ENCODE peak calls at places on chromosomes 2 and 18, in eight cellular contexts. I is glutamatergic neuron, M is OCI-LY7, U is testis, W is heart left ventricle, A is spleen, F is RWPE1, X is neural crest cell. R is an unnamed sample.

GRCh38 chr2:16791496-16791895 is 125.9 kb upstream of the CYRIA start:
- DNase-seq in I (no peak), F (no peak), A (no peak), X (no peak), U (no peak), M (no peak), W (no peak), R (no peak)

GRCh38 chr2:12303181-12304030 is 413.3 kb upstream of the TRIB2 start:
- DNase-seq in X (no peak), I (no peak), M (no peak), F (peak), U (no peak), W (no peak), A (no peak), R (no peak)

GRCh38 chr2:196502413-196502812 is 137.1 kb upstream of the CCDC150 start:
- DNase-seq in A (no peak), F (no peak), I (no peak), U (no peak), W (no peak), M (no peak), X (no peak), R (no peak)

GRCh38 chr2:83953661-83954060 is 505.4 kb downstream of the SUCLG1 start:
- DNase-seq in W (no peak), X (no peak), U (no peak), I (no peak), A (no peak), F (no peak), M (no peak), R (no peak)

GRCh38 chr2:85511008-85511895 is 27.7 kb upstream of the MAT2A start:
- DNase-seq in M (no peak), A (no peak), W (no peak), F (no peak), U (no peak), X (no peak), I (no peak), R (no peak)

GRCh38 chr2:154846842-154847241 is 148.3 kb downstream of the KCNJ3 start:
- DNase-seq in F (no peak), U (no peak), I (no peak), A (no peak), M (no peak), X (no peak), W (no peak), R (no peak)

GRCh38 chr2:128313076-128313836 is 5.4 kb downstream of the HS6ST1 start:
- DNase-seq in M (no peak), X (no peak), F (no peak), I (no peak), W (peak), U (peak), A (no peak), R (peak)

GRCh38 chr18:11859282-11859797 is 8.1 kb downstream of the CHMP1B start:
- DNase-seq in M (no peak), A (peak), W (no peak), I (no peak), X (no peak), F (no peak), U (no peak), R (no peak)

GRCh38 chr2:10057231-10058107 is 14.1 kb downstream of the KLF11 start:
- DNase-seq in X (peak), A (peak), I (peak), F (peak), W (peak), M (no peak), U (peak), R (peak)

GRCh38 chr2:205814039-205814364 is 131.7 kb downstream of the NRP2 start:
- DNase-seq in A (no peak), U (no peak), F (peak), I (no peak), M (no peak), W (no peak), X (no peak), R (no peak)

GRCh38 chr2:33441235-33441810 is 35.1 kb upstream of the RASGRP3 start:
- DNase-seq in U (peak), A (no peak), M (peak), I (peak), W (no peak), F (peak), X (peak), R (peak)

GRCh38 chr2:240302933-240303332 is 132.5 kb upstream of the GPC1 start:
- DNase-seq in A (peak), I (no peak), M (no peak), F (no peak), W (no peak), X (no peak), U (no peak), R (no peak)

GRCh38 chr2:95234286-95234785 is 27.0 kb downstream of the ZNF892 start:
- DNase-seq in U (no peak), I (no peak), F (no peak), A (no peak), M (no peak), X (no peak), W (no peak), R (no peak)

GRCh38 chr2:24304621-24305020 is 55.7 kb downstream of the ITSN2 start:
- DNase-seq in F (no peak), M (no peak), I (no peak), X (no peak), A (no peak), U (no peak), W (no peak), R (no peak)

GRCh38 chr2:188369365-188369764 is 77.7 kb downstream of the GULP1 start:
- DNase-seq in X (peak), U (peak), F (peak), A (no peak), M (peak), I (no peak), W (no peak), R (peak)

GRCh38 chr18:55524353-55525123 is 63.5 kb downstream of the TCF4 start:
- DNase-seq in W (no peak), A (no peak), F (no peak), U (no peak), I (no peak), X (no peak), M (no peak), R (no peak)

GRCh38 chr2:10787176-10787968 is 25.2 kb downstream of the PDIA6 start:
- DNase-seq in U (no peak), F (no peak), W (peak), A (peak), M (peak), I (peak), X (no peak), R (peak)

GRCh38 chr18:49723648-49724180 is 89.6 kb downstream of the ACAA2 start:
- DNase-seq in X (no peak), M (no peak), I (no peak), U (peak), F (no peak), W (no peak), A (no peak), R (peak)

GRCh38 chr18:31679806-31680793 is 4.3 kb downstream of the B4GALT6 start:
- DNase-seq in M (no peak), U (no peak), X (no peak), A (no peak), W (no peak), F (no peak), I (no peak), R (no peak)

GRCh38 chr18:45379903-45380302 is 235.4 kb upstream of the SLC14A2 start:
- DNase-seq in X (no peak), W (no peak), F (no peak), U (no peak), M (no peak), A (no peak), I (no peak), R (no peak)

GRCh38 chr2:105179469-105180372 is 61.8 kb upstream of the GPR45 start:
- DNase-seq in M (no peak), A (no peak), X (no peak), I (no peak), W (no peak), F (peak), U (peak), R (peak)

GRCh38 chr2:68423966-68424650 is 43.0 kb downstream of the FBXO48 start:
- DNase-seq in X (no peak), I (no peak), F (no peak), W (no peak), A (no peak), M (peak), U (no peak), R (no peak)

GRCh38 chr18:68840554-68841263 is 42.8 kb downstream of the CCDC102B start:
- DNase-seq in X (no peak), I (no peak), M (no peak), W (no peak), F (peak), U (no peak), A (no peak), R (no peak)

GRCh38 chr2:73085691-73086090 is 14.2 kb upstream of the SFXN5 start:
- DNase-seq in U (peak), M (peak), W (peak), I (peak), F (peak), X (peak), A (peak), R (peak)

GRCh38 chr2:197571622-197572271 is 55.9 kb downstream of the MOB4 start:
- DNase-seq in X (no peak), U (no peak), I (peak), F (peak), A (no peak), W (no peak), M (no peak), R (no peak)

GRCh38 chr2:192194065-192194865 is 468 bp downstream of the TMEFF2 start:
- DNase-seq in F (peak), I (peak), W (peak), A (peak), M (no peak), U (peak), X (no peak), R (peak)

GRCh38 chr18:77123313-77124231 is 9.0 kb downstream of the MBP start:
- DNase-seq in M (no peak), W (no peak), F (no peak), A (no peak), U (no peak), I (no peak), X (no peak), R (no peak)

DNA sequence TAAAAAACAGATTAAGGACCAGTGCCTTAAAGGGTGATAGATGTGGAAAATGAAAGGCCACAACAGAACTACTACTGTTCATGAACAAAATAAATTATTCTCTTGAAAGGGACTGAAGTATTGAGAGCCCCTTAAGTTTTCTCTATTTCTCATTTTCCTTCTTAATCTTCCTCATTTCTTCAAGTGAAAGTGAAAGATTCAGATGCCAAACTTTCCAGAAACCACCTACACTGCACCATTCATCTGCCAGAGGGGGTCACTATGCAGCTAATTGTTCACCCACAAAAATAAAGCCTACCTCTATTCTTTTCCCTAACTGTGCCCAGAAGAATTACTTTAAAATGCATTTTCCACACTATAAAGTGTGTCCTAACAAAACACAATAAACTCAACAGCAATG is 140.1 kb downstream of the NR4A2 start:
- DNase-seq in A (no peak), M (no peak), I (no peak), F (no peak), W (no peak), X (no peak), U (no peak), R (no peak)
- TF ChIP-seq CTCF in A (no peak), M (peak), I (no peak), F (no peak), W (peak), X (no peak), U (no peak), R (no peak)

DNA sequence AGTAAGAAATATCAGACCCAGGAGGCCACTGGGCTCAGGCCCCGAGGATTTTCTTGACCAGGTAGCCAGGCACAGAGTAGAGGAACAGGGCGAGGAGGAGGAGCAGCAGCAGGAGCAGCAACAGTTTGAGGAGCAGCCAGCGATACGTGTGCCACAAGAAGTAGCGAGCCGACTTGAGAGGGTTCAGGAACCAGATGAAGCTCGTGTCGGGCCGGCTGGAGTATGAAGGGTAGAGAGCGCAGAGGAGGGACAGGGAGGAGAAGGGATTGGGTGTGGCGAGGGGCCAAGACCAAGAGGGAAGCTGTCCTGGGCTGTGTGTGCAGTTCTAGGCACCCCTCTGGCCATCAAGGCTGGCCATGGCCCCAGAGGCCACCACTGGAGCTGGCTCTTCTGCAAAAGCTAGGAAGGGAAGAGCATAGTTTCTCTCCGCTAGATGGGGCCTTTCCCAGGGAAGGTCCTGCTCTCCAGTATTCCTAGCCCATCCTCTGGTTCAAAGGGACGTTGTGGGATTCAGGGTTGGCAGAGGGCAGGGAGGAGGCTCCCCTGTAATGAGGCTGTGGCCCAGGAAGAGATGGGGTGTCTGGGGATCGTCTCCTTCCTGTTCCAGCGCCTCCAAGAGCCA is 17.8 kb downstream of the OTOF start:
- DNase-seq in I (no peak), X (no peak), A (peak), W (no peak), F (no peak), M (no peak), U (no peak), R (no peak)
- TF ChIP-seq CTCF in I (no peak), X (no peak), A (no peak), W (no peak), F (no peak), M (no peak), U (no peak), R (no peak)

GRCh38 chr18:25310045-25310444 is 41.9 kb downstream of the ZNF521 start:
- DNase-seq in M (peak), X (no peak), A (no peak), U (no peak), W (no peak), I (no peak), F (no peak), R (no peak)
- TF ChIP-seq CTCF in M (peak), X (no peak), A (no peak), U (no peak), W (peak), I (no peak), F (no peak), R (no peak)

DNA sequence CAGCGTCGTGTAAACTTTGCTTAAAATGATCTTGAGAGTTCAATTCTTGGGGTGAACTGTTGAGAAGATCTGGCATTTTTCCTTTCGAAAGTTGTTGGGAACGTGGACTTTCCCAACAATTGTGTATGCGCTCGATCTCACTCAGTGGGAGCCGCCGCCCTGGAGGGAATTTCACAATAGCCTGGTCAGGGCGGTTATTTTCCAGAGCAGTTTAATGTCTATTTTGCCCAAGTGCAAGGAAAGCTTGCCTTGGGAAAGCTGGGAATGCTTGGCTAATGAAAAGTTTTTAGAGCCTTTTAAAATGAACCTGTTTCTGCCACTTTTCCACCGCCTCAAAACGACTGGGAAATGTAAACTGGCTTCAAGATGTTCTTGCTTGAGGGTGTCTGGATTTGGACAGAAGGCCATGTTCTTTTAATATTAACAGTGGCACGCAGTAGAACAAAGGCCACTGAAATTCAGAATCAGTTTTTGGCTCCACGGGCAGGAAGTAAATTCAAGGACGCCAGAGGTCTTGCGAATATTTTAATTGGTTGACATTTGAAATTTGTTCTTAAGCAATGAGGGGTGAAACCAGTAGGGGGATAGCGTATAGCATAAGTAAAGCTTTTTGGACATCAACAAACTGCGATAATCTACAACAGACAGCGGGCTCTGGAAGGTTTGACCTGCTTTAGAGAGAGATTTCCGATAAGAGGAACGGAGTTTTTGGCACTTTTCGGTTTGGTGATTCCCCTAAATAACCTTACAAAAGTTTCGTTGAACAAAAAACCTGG is 1.2 kb downstream of the CFLAR start:
- DNase-seq in M (peak), I (peak), U (peak), A (no peak), W (no peak), F (peak), X (no peak), R (peak)
- TF ChIP-seq CTCF in M (peak), I (no peak), U (no peak), A (peak), W (peak), F (peak), X (peak), R (no peak)

R was measured in endothelial cell.